ENCODE peak calls at places on chromosomes 5 and 9, in nine cellular contexts. One of them, this sample, is unnamed.

GRCh38 chr9:11312976-11313375 is 700.2 kb upstream of the PTPRD start:
- DNase-seq in psoas muscle: no peak
- DNase-seq in Panc1: no peak
- DNase-seq in fibroblast of the aortic adventitia: no peak
- DNase-seq in endodermal cell: no peak
- DNase-seq in cardiac fibroblast: no peak
- DNase-seq in IMR-90: no peak
- DNase-seq in choroid plexus epithelial cell: peak; percentile 71
- DNase-seq in Peyer's patch: no peak
- DNase-seq in this sample: peak; percentile 2

GRCh38 chr5:172662596-172662995 is 21.5 kb downstream of the NEURL1B start:
- DNase-seq in psoas muscle: no peak
- DNase-seq in Panc1: no peak
- DNase-seq in fibroblast of the aortic adventitia: no peak
- DNase-seq in endodermal cell: no peak
- DNase-seq in cardiac fibroblast: no peak
- DNase-seq in IMR-90: no peak
- DNase-seq in choroid plexus epithelial cell: no peak
- DNase-seq in Peyer's patch: peak; percentile 20
- DNase-seq in this sample: no peak

GRCh38 chr9:124358617-124359016 is 56.6 kb downstream of the PSMB7 start:
- DNase-seq in psoas muscle: no peak
- DNase-seq in Panc1: no peak
- DNase-seq in fibroblast of the aortic adventitia: no peak
- DNase-seq in endodermal cell: peak; percentile 39
- DNase-seq in cardiac fibroblast: no peak
- DNase-seq in IMR-90: no peak
- DNase-seq in choroid plexus epithelial cell: no peak
- DNase-seq in Peyer's patch: no peak
- DNase-seq in this sample: no peak

GRCh38 chr5:94613583-94613982 is 4.8 kb downstream of the KIAA0825 start:
- DNase-seq in psoas muscle: no peak
- DNase-seq in Panc1: no peak
- DNase-seq in fibroblast of the aortic adventitia: peak; percentile 5
- DNase-seq in endodermal cell: no peak
- DNase-seq in cardiac fibroblast: peak; percentile 33
- DNase-seq in IMR-90: peak; percentile 13
- DNase-seq in choroid plexus epithelial cell: peak; percentile 71
- DNase-seq in Peyer's patch: no peak
- DNase-seq in this sample: peak; percentile 53

GRCh38 chr5:90932052-90932699 is 373.6 kb downstream of the ADGRV1 start:
- DNase-seq in psoas muscle: no peak
- DNase-seq in Panc1: peak; percentile 48
- DNase-seq in fibroblast of the aortic adventitia: peak; percentile 76
- DNase-seq in endodermal cell: peak; percentile 77
- DNase-seq in cardiac fibroblast: peak; percentile 80
- DNase-seq in IMR-90: peak; percentile 70
- DNase-seq in choroid plexus epithelial cell: peak; percentile 89
- DNase-seq in Peyer's patch: no peak
- DNase-seq in this sample: peak; percentile 67

GRCh38 chr9:16885896-16886295 is 15.4 kb upstream of the BNC2 start:
- DNase-seq in psoas muscle: no peak
- DNase-seq in Panc1: no peak
- DNase-seq in fibroblast of the aortic adventitia: no peak
- DNase-seq in endodermal cell: no peak
- DNase-seq in cardiac fibroblast: no peak
- DNase-seq in IMR-90: peak; percentile 15
- DNase-seq in choroid plexus epithelial cell: no peak
- DNase-seq in Peyer's patch: no peak
- DNase-seq in this sample: no peak

GRCh38 chr9:37415011-37415719 is 7.3 kb upstream of the GRHPR start:
- DNase-seq in psoas muscle: peak; percentile 75
- DNase-seq in Panc1: peak; percentile 80
- DNase-seq in fibroblast of the aortic adventitia: peak; percentile 87
- DNase-seq in endodermal cell: peak; percentile 92
- DNase-seq in cardiac fibroblast: peak; percentile 83
- DNase-seq in IMR-90: peak; percentile 73
- DNase-seq in choroid plexus epithelial cell: peak; percentile 77
- DNase-seq in Peyer's patch: peak; percentile 65
- DNase-seq in this sample: peak; percentile 76

GRCh38 chr5:14413331-14413750 is 168.3 kb upstream of the OTULINL start:
- DNase-seq in psoas muscle: no peak
- DNase-seq in Panc1: no peak
- DNase-seq in fibroblast of the aortic adventitia: no peak
- DNase-seq in endodermal cell: no peak
- DNase-seq in cardiac fibroblast: no peak
- DNase-seq in IMR-90: peak; percentile 63
- DNase-seq in choroid plexus epithelial cell: peak; percentile 71
- DNase-seq in Peyer's patch: no peak
- DNase-seq in this sample: no peak

GRCh38 chr5:147188200-147189108 is 46.4 kb upstream of the STK32A start:
- DNase-seq in psoas muscle: no peak
- DNase-seq in Panc1: peak; percentile 51
- DNase-seq in fibroblast of the aortic adventitia: peak; percentile 84
- DNase-seq in endodermal cell: peak; percentile 64
- DNase-seq in cardiac fibroblast: peak; percentile 80
- DNase-seq in IMR-90: peak; percentile 59
- DNase-seq in choroid plexus epithelial cell: peak; percentile 86
- DNase-seq in Peyer's patch: no peak
- DNase-seq in this sample: peak; percentile 68
- H3K4me3 ChIP-seq in psoas muscle: peak overlapping the region; percentile 40
- H3K4me3 ChIP-seq in Panc1: peak overlapping the region; percentile 11
- H3K4me3 ChIP-seq in fibroblast of the aortic adventitia: peak overlapping the region; percentile 9
- H3K4me3 ChIP-seq in endodermal cell: no peak overlapping the region
- H3K4me3 ChIP-seq in cardiac fibroblast: no peak overlapping the region
- H3K4me3 ChIP-seq in IMR-90: no peak overlapping the region
- H3K4me3 ChIP-seq in choroid plexus epithelial cell: no peak overlapping the region
- H3K4me3 ChIP-seq in Peyer's patch: peak overlapping the region; percentile 13
- H3K4me3 ChIP-seq in this sample: no peak overlapping the region

DNA sequence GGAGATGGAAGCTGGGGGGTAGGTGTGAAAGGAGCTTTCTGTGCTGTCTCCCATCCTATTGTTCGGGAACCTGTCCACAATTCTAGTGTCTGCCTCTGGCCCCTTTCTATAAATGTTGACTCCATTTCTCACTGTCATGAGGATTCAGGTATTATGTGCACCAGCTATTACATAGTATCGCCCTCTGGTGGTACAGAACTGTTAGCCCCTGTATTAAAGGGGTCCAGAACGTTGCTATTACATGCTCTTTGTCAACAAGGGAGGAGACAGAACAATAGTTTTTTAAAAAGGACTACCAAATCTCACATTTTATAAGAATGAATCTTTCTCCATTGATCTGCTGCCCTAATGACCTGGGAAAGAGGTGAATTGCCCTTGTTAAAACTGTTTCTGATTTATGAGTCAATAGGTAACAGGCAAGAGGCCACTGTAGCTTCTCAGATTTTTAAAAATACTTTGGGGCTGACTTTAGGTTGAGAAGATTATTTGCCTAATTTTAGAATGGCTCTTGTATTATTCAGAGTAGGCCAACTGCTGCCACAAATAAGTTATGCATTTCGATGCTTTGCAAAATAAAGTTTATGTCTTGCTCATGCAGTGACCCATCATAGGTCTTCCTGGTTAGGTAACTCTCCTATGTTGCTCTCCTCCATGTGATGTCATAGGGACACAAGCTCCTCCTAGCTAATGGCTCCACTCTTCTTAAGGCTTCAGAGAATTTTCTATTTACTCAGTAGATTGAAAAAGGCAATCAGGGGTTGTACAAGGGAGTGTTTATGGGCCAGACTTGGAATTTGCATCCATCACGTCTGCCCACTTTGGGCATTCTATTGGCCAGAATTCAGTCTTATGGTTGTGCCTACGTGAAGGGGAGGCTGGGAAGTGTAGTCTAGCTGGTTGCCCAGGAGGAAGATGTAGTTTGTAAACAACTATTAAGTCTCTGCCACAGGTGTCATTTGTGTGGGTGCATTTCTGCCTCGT is 20.8 kb downstream of the DCANP1 start:
- DNase-seq in psoas muscle: no peak
- DNase-seq in Panc1: peak; percentile 42
- DNase-seq in fibroblast of the aortic adventitia: peak; percentile 63
- DNase-seq in endodermal cell: peak; percentile 63
- DNase-seq in cardiac fibroblast: peak; percentile 67
- DNase-seq in IMR-90: peak; percentile 61
- DNase-seq in choroid plexus epithelial cell: peak; percentile 82
- DNase-seq in Peyer's patch: no peak
- DNase-seq in this sample: peak; percentile 68
- TF ChIP-seq CTCF in psoas muscle: peak; percentile 66
- TF ChIP-seq CTCF in Panc1: peak; percentile 79
- TF ChIP-seq CTCF in fibroblast of the aortic adventitia: peak; percentile 79
- TF ChIP-seq CTCF in endodermal cell: peak; percentile 92
- TF ChIP-seq CTCF in cardiac fibroblast: peak; percentile 80
- TF ChIP-seq CTCF in IMR-90: peak; percentile 71
- TF ChIP-seq CTCF in choroid plexus epithelial cell: peak; percentile 82
- TF ChIP-seq CTCF in Peyer's patch: no peak
- TF ChIP-seq CTCF in this sample: peak; percentile 79

DNA sequence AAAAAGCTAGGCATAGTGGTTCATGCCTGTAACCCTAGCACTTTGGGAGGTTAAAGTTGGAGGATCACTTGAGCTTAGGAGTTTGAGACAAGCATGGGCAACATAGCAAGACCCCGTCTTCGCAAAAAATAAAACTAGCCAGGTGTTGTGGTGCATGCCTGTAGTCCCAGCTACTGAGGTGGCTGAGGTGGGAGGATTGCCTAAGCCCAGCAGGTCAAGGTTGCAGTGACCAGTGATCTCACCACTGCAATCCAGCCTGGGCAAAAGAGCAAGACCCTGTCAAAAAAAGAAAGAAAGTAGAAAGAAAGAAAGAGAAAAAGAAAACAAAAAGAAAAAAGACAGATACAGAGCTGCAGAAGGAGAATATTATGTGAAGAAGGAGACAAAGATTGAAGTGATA is 130.2 kb upstream of the CDKN2B start:
- DNase-seq in psoas muscle: no peak
- DNase-seq in Panc1: no peak
- DNase-seq in fibroblast of the aortic adventitia: no peak
- DNase-seq in endodermal cell: no peak
- DNase-seq in cardiac fibroblast: no peak
- DNase-seq in IMR-90: no peak
- DNase-seq in choroid plexus epithelial cell: no peak
- DNase-seq in Peyer's patch: no peak
- DNase-seq in this sample: no peak
- H3K4me3 ChIP-seq in psoas muscle: no peak overlapping the region
- H3K4me3 ChIP-seq in Panc1: no peak overlapping the region
- H3K4me3 ChIP-seq in fibroblast of the aortic adventitia: no peak overlapping the region
- H3K4me3 ChIP-seq in endodermal cell: no peak overlapping the region
- H3K4me3 ChIP-seq in cardiac fibroblast: no peak overlapping the region
- H3K4me3 ChIP-seq in IMR-90: no peak overlapping the region
- H3K4me3 ChIP-seq in choroid plexus epithelial cell: no peak overlapping the region
- H3K4me3 ChIP-seq in Peyer's patch: no peak overlapping the region
- H3K4me3 ChIP-seq in this sample: no peak overlapping the region

DNA sequence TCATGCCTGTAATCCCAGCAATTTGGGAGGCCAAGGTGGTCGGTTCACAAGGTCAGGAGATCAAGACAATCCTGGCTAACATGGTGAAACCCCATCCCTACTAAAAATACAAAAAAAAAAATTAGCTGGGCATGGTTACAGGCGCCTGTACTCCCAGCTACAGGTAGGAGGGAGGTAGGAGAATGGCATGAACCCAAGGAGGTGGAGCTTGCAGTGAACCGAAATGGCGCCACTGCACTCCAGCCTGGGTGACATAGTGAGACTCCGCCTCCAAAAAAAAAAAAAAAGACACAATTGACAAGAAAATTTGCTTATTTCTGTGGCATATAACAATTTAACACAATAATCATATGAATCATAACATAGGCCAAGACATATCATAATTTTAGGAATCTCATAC is 35.3 kb upstream of the ZNF131 start:
- DNase-seq in psoas muscle: no peak
- DNase-seq in Panc1: no peak
- DNase-seq in fibroblast of the aortic adventitia: no peak
- DNase-seq in endodermal cell: no peak
- DNase-seq in cardiac fibroblast: no peak
- DNase-seq in IMR-90: no peak
- DNase-seq in choroid plexus epithelial cell: no peak
- DNase-seq in Peyer's patch: no peak
- DNase-seq in this sample: no peak
- TF ChIP-seq CTCF in psoas muscle: no peak
- TF ChIP-seq CTCF in Panc1: no peak
- TF ChIP-seq CTCF in fibroblast of the aortic adventitia: no peak
- TF ChIP-seq CTCF in endodermal cell: no peak
- TF ChIP-seq CTCF in cardiac fibroblast: no peak
- TF ChIP-seq CTCF in IMR-90: no peak
- TF ChIP-seq CTCF in choroid plexus epithelial cell: no peak
- TF ChIP-seq CTCF in Peyer's patch: no peak
- TF ChIP-seq CTCF in this sample: no peak

GRCh38 chr5:107546084-107546483 is 124.7 kb downstream of the EFNA5 start:
- DNase-seq in psoas muscle: no peak
- DNase-seq in Panc1: no peak
- DNase-seq in fibroblast of the aortic adventitia: no peak
- DNase-seq in endodermal cell: no peak
- DNase-seq in cardiac fibroblast: no peak
- DNase-seq in IMR-90: no peak
- DNase-seq in choroid plexus epithelial cell: no peak
- DNase-seq in Peyer's patch: no peak
- DNase-seq in this sample: no peak
- H3K4me3 ChIP-seq in psoas muscle: no peak overlapping the region
- H3K4me3 ChIP-seq in Panc1: no peak overlapping the region
- H3K4me3 ChIP-seq in fibroblast of the aortic adventitia: no peak overlapping the region
- H3K4me3 ChIP-seq in endodermal cell: no peak overlapping the region
- H3K4me3 ChIP-seq in cardiac fibroblast: no peak overlapping the region
- H3K4me3 ChIP-seq in IMR-90: no peak overlapping the region
- H3K4me3 ChIP-seq in choroid plexus epithelial cell: no peak overlapping the region
- H3K4me3 ChIP-seq in Peyer's patch: no peak overlapping the region
- H3K4me3 ChIP-seq in this sample: no peak overlapping the region

GRCh38 chr5:161851691-161852299 is 3.9 kb downstream of the GABRA1 start:
- DNase-seq in psoas muscle: no peak
- DNase-seq in Panc1: no peak
- DNase-seq in fibroblast of the aortic adventitia: peak; percentile 1
- DNase-seq in endodermal cell: no peak
- DNase-seq in cardiac fibroblast: peak; percentile 0
- DNase-seq in IMR-90: no peak
- DNase-seq in choroid plexus epithelial cell: peak; percentile 5
- DNase-seq in Peyer's patch: no peak
- DNase-seq in this sample: peak; percentile 6
- TF ChIP-seq CTCF in psoas muscle: no peak
- TF ChIP-seq CTCF in Panc1: peak; percentile 43
- TF ChIP-seq CTCF in fibroblast of the aortic adventitia: no peak
- TF ChIP-seq CTCF in endodermal cell: peak; percentile 63
- TF ChIP-seq CTCF in cardiac fibroblast: peak; percentile 28
- TF ChIP-seq CTCF in IMR-90: no peak
- TF ChIP-seq CTCF in choroid plexus epithelial cell: peak; percentile 33
- TF ChIP-seq CTCF in Peyer's patch: no peak
- TF ChIP-seq CTCF in this sample: peak; percentile 24

GRCh38 chr9:137665226-137665625 is 46.4 kb downstream of the EHMT1 start:
- DNase-seq in psoas muscle: no peak
- DNase-seq in Panc1: no peak
- DNase-seq in fibroblast of the aortic adventitia: no peak
- DNase-seq in endodermal cell: no peak
- DNase-seq in cardiac fibroblast: no peak
- DNase-seq in IMR-90: no peak
- DNase-seq in choroid plexus epithelial cell: no peak
- DNase-seq in Peyer's patch: no peak
- DNase-seq in this sample: no peak
- H3K4me3 ChIP-seq in psoas muscle: no peak overlapping the region
- H3K4me3 ChIP-seq in Panc1: no peak overlapping the region
- H3K4me3 ChIP-seq in fibroblast of the aortic adventitia: no peak overlapping the region
- H3K4me3 ChIP-seq in endodermal cell: no peak overlapping the region
- H3K4me3 ChIP-seq in cardiac fibroblast: no peak overlapping the region
- H3K4me3 ChIP-seq in IMR-90: no peak overlapping the region
- H3K4me3 ChIP-seq in choroid plexus epithelial cell: no peak overlapping the region
- H3K4me3 ChIP-seq in Peyer's patch: no peak overlapping the region
- H3K4me3 ChIP-seq in this sample: no peak overlapping the region

This sample was measured in epithelial cell of esophagus.